ENCODE peak calls at places on chromosomes 6 and 20, in five cellular contexts. D, H, N, E and F are unnamed samples.

GRCh38 chr20:17735206-17735804 is 35.5 kb downstream of the BANF2 start:
- DNase-seq in H (no peak), N (no peak), E (no peak), D (no peak), F (no peak)

GRCh38 chr6:156857573-156857972 is 80.4 kb downstream of the ARID1B start:
- DNase-seq in E (no peak), N (no peak), D (no peak), H (no peak), F (no peak)

GRCh38 chr6:23414204-23414501 is 711.9 kb upstream of the NRSN1 start:
- DNase-seq in D (no peak), E (no peak), H (no peak), N (no peak), F (no peak)

GRCh38 chr6:158389188-158389919 is 77.1 kb downstream of the TULP4 start:
- DNase-seq in H (no peak), D (no peak), N (no peak), E (no peak), F (no peak)

GRCh38 chr6:119179842-119180241 is 101.4 kb upstream of the FAM184A start:
- DNase-seq in H (no peak), E (no peak), N (no peak), D (no peak), F (no peak)

GRCh38 chr6:147382945-147383554 is 125.4 kb upstream of the SAMD5 start:
- DNase-seq in E (no peak), N (no peak), H (no peak), D (peak), F (peak)

GRCh38 chr20:3045042-3045815 is 623 bp upstream of the MRPS26 start:
- DNase-seq in N (no peak), H (peak), D (no peak), E (peak), F (peak)

GRCh38 chr20:64146301-64146935 is 17.8 kb upstream of the MYT1 start:
- DNase-seq in H (no peak), D (no peak), N (peak), E (no peak), F (no peak)

GRCh38 chr20:3521852-3522740 is 51.3 kb downstream of the ATRN start:
- DNase-seq in D (no peak), N (no peak), H (no peak), E (no peak), F (no peak)

GRCh38 chr20:30610044-30610693 is 647.3 kb upstream of the DEFB115 start:
- DNase-seq in E (no peak), H (no peak), N (no peak), D (no peak), F (no peak)

GRCh38 chr6:55902796-55903195 is 27.4 kb upstream of the BMP5 start:
- DNase-seq in D (no peak), N (no peak), H (no peak), E (no peak), F (no peak)

GRCh38 chr6:835476-836160 is 142.7 kb upstream of the EXOC2 start:
- DNase-seq in E (no peak), H (no peak), D (no peak), N (no peak), F (no peak)

GRCh38 chr6:104252276-104252675 is 607.4 kb downstream of the HACE1 start:
- DNase-seq in H (no peak), D (no peak), N (no peak), E (no peak), F (no peak)

GRCh38 chr6:74611220-74611619 is 594.6 kb downstream of the COL12A1 start:
- DNase-seq in N (no peak), D (no peak), H (no peak), E (no peak), F (no peak)

GRCh38 chr20:3686867-3687321 is 5.1 kb upstream of the ADAM33 start:
- DNase-seq in H (peak), N (no peak), E (peak), D (no peak), F (no peak)

GRCh38 chr20:17835240-17835940 is 133.2 kb downstream of the SNX5 start:
- DNase-seq in H (peak), N (no peak), E (peak), D (no peak), F (no peak)

GRCh38 chr6:143232849-143233248 is 172.2 kb downstream of the AIG1 start:
- DNase-seq in N (peak), D (peak), H (peak), E (no peak), F (peak)

GRCh38 chr6:142275146-142276006 is 26.4 kb upstream of the ADGRG6 start:
- DNase-seq in E (no peak), H (no peak), N (no peak), D (no peak), F (no peak)

GRCh38 chr6:21171801-21172200 is 421.8 kb upstream of the SOX4 start:
- DNase-seq in N (no peak), D (no peak), H (no peak), E (no peak), F (no peak)

GRCh38 chr6:146915671-146916127 is 288.5 kb upstream of the STXBP5 start:
- DNase-seq in E (no peak), H (no peak), D (no peak), N (no peak), F (peak)

GRCh38 chr6:7541175-7542064 is at the start of gene DSP:
- DNase-seq in E (peak), H (peak), D (peak), N (peak), F (peak)

GRCh38 chr6:20129290-20130088 is 82.8 kb downstream of the MBOAT1 start:
- DNase-seq in E (no peak), D (no peak), N (no peak), H (no peak), F (no peak)

GRCh38 chr6:16150098-16150497 is 21.2 kb downstream of the MYLIP start:
- DNase-seq in E (no peak), H (no peak), D (no peak), N (no peak), F (no peak)

GRCh38 chr20:53142651-53143177 is 170.6 kb downstream of the TSHZ2 start:
- DNase-seq in E (no peak), H (peak), N (no peak), D (no peak), F (no peak)

GRCh38 chr6:167113047-167113446 is 9.8 kb upstream of the CCR6 start:
- DNase-seq in D (no peak), E (no peak), N (no peak), H (no peak), F (no peak)

GRCh38 chr6:32198345-32198696 is 5.9 kb upstream of the GPSM3 start:
- DNase-seq in D (no peak), N (no peak), H (no peak), E (no peak), F (no peak)

GRCh38 chr20:2276015-2276414 is 19.8 kb upstream of the TGM3 start:
- DNase-seq in D (peak), N (no peak), H (no peak), E (no peak), F (no peak)

GRCh38 chr6:37663016-37663810 is 34.5 kb downstream of the MDGA1 start:
- DNase-seq in D (no peak), H (no peak), E (no peak), N (no peak), F (no peak)

GRCh38 chr6:139030211-139030530 is 1.6 kb downstream of the ABRACL start:
- DNase-seq in H (no peak), N (no peak), D (no peak), E (no peak), F (no peak)

GRCh38 chr6:139029470-139030210 is 1.1 kb downstream of the ABRACL start:
- DNase-seq in H (peak), D (no peak), N (peak), E (no peak), F (peak)

GRCh38 chr6:139028658-139029469 is at the start of gene ABRACL:
- DNase-seq in N (peak), E (peak), D (no peak), H (peak), F (peak)

GRCh38 chr6:139028242-139028657 is 295 bp upstream of the ABRACL start:
- DNase-seq in E (no peak), H (peak), N (no peak), D (no peak), F (peak)

GRCh38 chr6:139027620-139028182 is 844 bp upstream of the ABRACL start:
- DNase-seq in E (no peak), H (peak), N (peak), D (no peak), F (peak)
- TF ChIP-seq POLR2A in E (no peak), H (no peak), N (peak), D (no peak), F (no peak)

GRCh38 chr20:50412069-50412468 is 98.1 kb upstream of the PTPN1 start:
- DNase-seq in H (peak), D (no peak), N (no peak), E (no peak), F (no peak)
- TF ChIP-seq POLR2A in H (no peak), D (no peak), N (no peak), E (no peak), F (no peak)

GRCh38 chr20:62795023-62795761 is 1.1 kb upstream of the MRGBP start:
- DNase-seq in N (peak), D (peak), E (no peak), H (no peak), F (peak)

GRCh38 chr20:62792182-62792939 is 3.9 kb upstream of the MRGBP start:
- DNase-seq in N (no peak), E (no peak), D (peak), H (no peak), F (no peak)

GRCh38 chr20:62793757-62794006 is 2.6 kb upstream of the MRGBP start:
- DNase-seq in H (no peak), N (no peak), D (no peak), E (no peak), F (no peak)

GRCh38 chr20:62792940-62793756 is 3.1 kb upstream of the MRGBP start:
- DNase-seq in N (no peak), H (no peak), D (no peak), E (no peak), F (no peak)

DNA sequence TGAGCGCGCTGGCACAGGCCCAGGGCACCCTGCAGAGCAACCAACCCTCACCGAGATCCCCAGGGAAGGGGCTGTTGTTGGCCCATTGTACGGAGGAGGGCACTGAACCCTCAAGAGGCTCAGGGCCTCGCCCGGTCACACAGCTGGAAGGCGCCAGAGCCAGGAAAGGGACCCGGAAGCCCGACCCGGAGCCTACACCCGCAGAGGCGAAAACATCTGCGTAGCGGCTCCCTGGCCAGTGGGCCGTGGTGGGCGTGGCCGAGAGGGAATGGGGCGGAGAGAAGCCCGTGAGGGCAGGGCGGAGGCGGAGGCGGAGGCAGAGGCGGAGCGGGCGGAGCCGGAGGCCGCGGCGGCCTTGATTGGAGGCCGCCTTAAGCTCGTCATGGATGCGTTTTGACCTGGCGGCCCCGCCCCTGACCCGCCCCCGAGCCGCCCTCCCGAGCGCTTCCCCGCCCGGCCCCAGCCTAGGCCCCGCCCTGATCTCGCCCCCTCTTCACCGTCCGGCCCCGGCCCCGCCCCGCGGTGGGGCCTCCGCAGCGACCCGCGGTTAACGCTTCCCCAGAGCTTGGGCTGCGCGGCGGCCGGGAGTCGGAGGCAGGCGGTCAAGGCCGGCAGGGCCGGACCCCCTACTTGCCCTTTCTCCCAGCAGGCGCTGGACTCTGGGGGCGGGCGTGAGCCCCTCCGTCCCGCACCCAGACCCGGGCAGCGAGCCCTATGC is 2.1 kb upstream of the MRGBP start:
- DNase-seq in E (peak), H (peak), N (peak), D (peak), F (peak)
- TF ChIP-seq POLR2A in E (peak), H (peak), N (no peak), D (peak), F (peak)

GRCh38 chr6:3162565-3163247 is 5.4 kb upstream of the TUBB2A start:
- DNase-seq in D (peak), E (peak), H (peak), N (peak), F (peak)
- TF ChIP-seq POLR2A in D (peak), E (peak), H (peak), N (peak), F (peak)

GRCh38 chr20:50191566-50192363 is 1.1 kb downstream of the CEBPB start:
- DNase-seq in D (peak), H (peak), N (peak), E (peak), F (peak)
- TF ChIP-seq POLR2A in D (peak), H (peak), N (peak), E (no peak), F (peak)

DNA sequence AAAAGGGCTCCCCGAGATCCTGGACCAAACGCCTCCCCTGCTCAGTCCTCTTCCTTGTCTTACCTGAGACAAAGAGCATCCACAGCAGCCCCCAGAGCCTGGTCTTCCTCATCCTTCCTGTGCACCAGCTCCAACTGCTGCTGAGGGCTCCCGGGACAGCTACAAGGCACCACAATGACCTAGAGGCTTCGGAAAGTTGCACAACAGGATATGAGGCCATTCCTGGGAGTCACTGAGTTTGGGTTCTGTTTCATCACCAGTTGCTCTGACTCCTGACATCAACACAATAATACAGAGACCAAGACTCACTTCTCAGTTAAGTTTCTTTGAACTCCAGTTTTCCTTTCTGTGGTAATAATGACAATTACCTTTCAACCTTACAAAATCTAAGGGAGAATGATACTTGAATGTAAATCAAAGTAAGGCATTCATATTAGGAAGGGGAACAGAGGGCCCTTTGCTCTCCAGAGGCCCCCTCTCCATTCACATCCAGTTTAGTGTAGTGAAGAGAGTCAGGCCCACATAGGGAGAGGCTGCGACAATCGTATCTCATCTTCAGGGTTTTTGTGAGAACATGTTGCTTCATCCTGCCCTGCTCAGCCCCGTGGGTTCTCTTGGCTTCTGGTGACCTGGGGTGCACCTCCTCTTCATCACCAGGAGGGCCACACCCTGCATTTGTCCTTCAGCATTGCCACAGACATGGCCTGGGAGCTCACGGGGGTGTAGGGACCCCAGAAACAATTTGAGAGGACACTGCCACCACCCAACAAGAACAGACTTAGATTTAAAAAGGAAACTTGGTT is at the start of gene TREM1:
- DNase-seq in D (peak), H (peak), E (no peak), N (peak), F (peak)
- TF ChIP-seq POLR2A in D (no peak), H (no peak), E (no peak), N (no peak), F (no peak)

DNA sequence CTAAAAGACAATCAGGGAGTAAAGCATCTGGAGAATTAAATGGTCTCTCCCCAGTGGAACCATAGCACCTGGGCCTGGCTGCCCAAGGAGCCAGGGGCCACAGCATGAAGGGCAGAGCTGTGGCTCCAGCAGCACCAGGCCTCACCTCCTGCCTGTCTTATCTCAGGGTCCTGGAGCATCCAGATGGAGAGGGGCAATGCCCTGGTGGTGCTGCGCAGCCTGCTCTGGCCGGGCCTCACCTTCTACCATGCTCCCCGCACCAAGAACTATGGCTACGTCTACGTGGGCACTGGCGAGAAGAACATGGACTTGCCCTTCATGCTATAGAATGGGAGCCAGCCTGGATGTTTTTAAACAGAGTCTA is 17.0 kb downstream of the MRPS18A start:
- DNase-seq in E (no peak), N (no peak), H (no peak), D (no peak), F (no peak)
- TF ChIP-seq POLR2A in E (no peak), N (no peak), H (no peak), D (no peak), F (no peak)

DNA sequence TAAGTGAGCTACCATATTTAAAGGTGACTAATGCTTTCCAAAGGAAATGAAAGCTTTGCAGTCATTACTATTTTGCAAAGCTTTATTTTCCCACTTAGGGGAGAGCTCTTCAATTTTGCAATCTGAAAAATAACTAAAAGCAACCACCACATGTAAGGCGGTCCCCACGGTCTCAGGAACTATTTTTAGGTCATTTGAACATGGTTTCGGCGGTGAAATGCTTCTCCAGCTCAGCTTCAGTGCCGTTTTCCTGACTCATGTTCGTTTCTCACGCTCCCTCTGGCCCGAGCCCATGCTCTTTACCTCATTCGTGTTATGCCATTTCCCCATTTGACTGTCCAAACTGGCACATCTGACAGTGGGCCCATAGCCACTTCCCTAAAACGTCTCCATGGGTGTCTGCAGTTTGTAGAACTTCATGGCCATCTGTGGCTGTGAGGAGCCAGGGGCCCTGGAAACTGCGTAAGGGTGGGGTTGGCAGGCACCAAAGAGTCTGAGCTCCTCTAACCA is 46.5 kb downstream of the ADTRP start:
- DNase-seq in N (no peak), E (peak), H (peak), D (no peak), F (no peak)
- TF ChIP-seq POLR2A in N (no peak), E (no peak), H (no peak), D (no peak), F (no peak)

DNA sequence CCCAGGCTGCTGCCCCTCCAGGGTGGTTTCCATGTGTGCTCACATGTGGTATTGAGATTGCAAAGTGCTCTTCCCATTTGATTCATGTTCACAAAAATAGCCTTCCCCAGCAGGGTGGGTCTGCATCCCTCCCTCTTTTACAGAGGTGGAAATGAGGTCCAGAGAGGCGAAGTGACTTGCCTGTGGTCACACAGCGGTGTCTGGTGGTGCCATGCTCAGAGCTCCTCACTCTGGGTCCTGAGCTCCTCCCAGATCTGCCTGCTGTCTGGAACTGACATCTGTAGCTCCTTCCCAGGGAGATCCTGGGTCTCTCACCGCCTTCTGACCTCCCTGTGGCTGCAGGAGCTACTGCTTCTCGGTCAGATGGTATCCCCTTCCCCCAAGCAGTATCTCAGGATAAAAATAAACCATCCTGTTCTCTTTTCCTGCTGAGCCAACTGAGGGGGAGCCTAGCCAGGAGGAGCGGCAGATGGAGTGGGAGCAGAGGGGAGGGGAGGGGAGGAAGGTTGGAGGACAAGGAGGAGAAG is 11.9 kb downstream of the CD40 start:
- DNase-seq in E (no peak), D (no peak), N (no peak), H (no peak), F (no peak)
- TF ChIP-seq POLR2A in E (no peak), D (no peak), N (no peak), H (no peak), F (no peak)